ENCODE peak calls at places on chromosomes 12 and 14, in eight cellular contexts. S is body of pancreas; W is fibroblast of lung; L is CD8-positive, alpha-beta T cell; M is astrocyte of the spinal cord; Q is GM12865; X is HCT116; B is WTC11. G is an unnamed sample.

GRCh38 chr12:65606008-65606766 is 218.1 kb upstream of the HMGA2 start:
- DNase-seq in S (no peak), W (no peak), L (no peak), M (no peak), Q (no peak), X (no peak), B (no peak), G (no peak)

GRCh38 chr12:44930972-44931600 is 55.0 kb upstream of the NELL2 start:
- DNase-seq in S (no peak), W (peak), L (no peak), M (peak), Q (peak), X (peak), B (no peak), G (peak)

GRCh38 chr14:68655961-68656360 is 136.9 kb downstream of the ZFP36L1 start:
- DNase-seq in S (no peak), W (no peak), L (no peak), M (no peak), Q (peak), X (peak), B (no peak), G (peak)

GRCh38 chr12:28191690-28192089 is 1.4 kb downstream of the CCDC91 start:
- DNase-seq in S (peak), W (peak), L (no peak), M (peak), Q (peak), X (no peak), B (no peak), G (peak)

GRCh38 chr12:470133-470532 is 10.4 kb downstream of the B4GALNT3 start:
- DNase-seq in S (no peak), W (no peak), L (no peak), M (no peak), Q (no peak), X (no peak), B (no peak), G (no peak)

GRCh38 chr12:45986646-45987338 is 3.6 kb downstream of the SCAF11 start:
- DNase-seq in S (no peak), W (peak), L (no peak), M (no peak), Q (peak), X (no peak), B (no peak), G (no peak)

GRCh38 chr14:67423424-67423823 is 11.5 kb upstream of the PLEK2 start:
- DNase-seq in S (no peak), W (no peak), L (no peak), M (no peak), Q (no peak), X (no peak), B (no peak), G (no peak)

GRCh38 chr12:131218291-131219172 is 264.8 kb downstream of the ADGRD1 start:
- DNase-seq in S (no peak), W (no peak), L (no peak), M (no peak), Q (peak), X (no peak), B (peak), G (no peak)

GRCh38 chr12:125193798-125194562 is 128.7 kb downstream of the AACS start:
- DNase-seq in S (no peak), W (peak), L (no peak), M (peak), Q (no peak), X (no peak), B (peak), G (no peak)

GRCh38 chr14:30267141-30267540 is 291.8 kb upstream of the G2E3 start:
- DNase-seq in S (no peak), W (peak), L (no peak), M (peak), Q (no peak), X (no peak), B (no peak), G (peak)

GRCh38 chr12:64652346-64652745 is 42.1 kb downstream of the RASSF3 start:
- DNase-seq in S (no peak), W (no peak), L (no peak), M (no peak), Q (no peak), X (no peak), B (no peak), G (no peak)

GRCh38 chr12:105427883-105428282 is 97.4 kb downstream of the C12orf75 start:
- DNase-seq in S (no peak), W (peak), L (no peak), M (peak), Q (peak), X (no peak), B (no peak), G (peak)

GRCh38 chr12:40078201-40078730 is 27.6 kb downstream of the SLC2A13 start:
- DNase-seq in S (no peak), W (peak), L (no peak), M (no peak), Q (no peak), X (no peak), B (no peak), G (no peak)

GRCh38 chr12:32031109-32031508 is 71.9 kb downstream of the RESF1 start:
- DNase-seq in S (no peak), W (peak), L (no peak), M (no peak), Q (no peak), X (no peak), B (no peak), G (no peak)

GRCh38 chr12:119594772-119595445 is 1.3 kb downstream of the TMEM233 start:
- DNase-seq in S (no peak), W (peak), L (no peak), M (peak), Q (no peak), X (no peak), B (peak), G (no peak)

GRCh38 chr12:79547044-79547734 is 143.6 kb downstream of the PAWR start:
- DNase-seq in S (peak), W (peak), L (no peak), M (peak), Q (no peak), X (peak), B (peak), G (peak)

GRCh38 chr14:90654831-90655276 is 161.4 kb downstream of the TTC7B start:
- DNase-seq in S (no peak), W (peak), L (no peak), M (peak), Q (no peak), X (no peak), B (no peak), G (peak)

GRCh38 chr14:29671034-29671433 is 256.6 kb downstream of the PRKD1 start:
- DNase-seq in S (no peak), W (peak), L (no peak), M (peak), Q (no peak), X (no peak), B (no peak), G (peak)

GRCh38 chr12:106345739-106346138 is 11.8 kb upstream of the POLR3B start:
- DNase-seq in S (no peak), W (peak), L (no peak), M (peak), Q (peak), X (peak), B (peak), G (peak)

GRCh38 chr12:101670007-101670671 is 27.3 kb upstream of the CHPT1 start:
- DNase-seq in S (peak), W (peak), L (no peak), M (peak), Q (peak), X (peak), B (peak), G (peak)

GRCh38 chr12:14773685-14774073 is 29.6 kb downstream of the WBP11 start:
- DNase-seq in S (no peak), W (no peak), L (no peak), M (no peak), Q (no peak), X (no peak), B (peak), G (no peak)

GRCh38 chr14:71748196-71748595 is 184.0 kb upstream of the RGS6 start:
- DNase-seq in S (no peak), W (no peak), L (no peak), M (no peak), Q (no peak), X (no peak), B (no peak), G (no peak)

GRCh38 chr12:68792952-68793351 is 15.0 kb upstream of the MDM2 start:
- DNase-seq in S (no peak), W (no peak), L (no peak), M (peak), Q (peak), X (peak), B (no peak), G (peak)

GRCh38 chr14:104429291-104429861 is 150.2 kb upstream of the C14orf180 start:
- DNase-seq in S (no peak), W (no peak), L (no peak), M (no peak), Q (no peak), X (no peak), B (no peak), G (no peak)

GRCh38 chr12:92028039-92028709 is 117.5 kb downstream of the BTG1 start:
- DNase-seq in S (no peak), W (peak), L (no peak), M (peak), Q (no peak), X (no peak), B (no peak), G (peak)

GRCh38 chr14:93150227-93151206 is 34.2 kb downstream of the MOAP1 start:
- DNase-seq in S (peak), W (no peak), L (no peak), M (no peak), Q (no peak), X (no peak), B (no peak), G (peak)
- TF ChIP-seq CTCF in S (no peak), W (no peak), L (no peak), M (no peak), Q (no peak), X (no peak), B (no peak), G (no peak)

GRCh38 chr12:107992016-107992415 is 137.1 kb upstream of the WSCD2 start:
- DNase-seq in S (no peak), W (no peak), L (no peak), M (no peak), Q (no peak), X (no peak), B (no peak), G (no peak)

GRCh38 chr12:107992870-107993451 is 136.1 kb upstream of the WSCD2 start:
- DNase-seq in S (no peak), W (peak), L (no peak), M (peak), Q (peak), X (peak), B (peak), G (peak)

GRCh38 chr12:107986183-107986582 is 142.9 kb upstream of the WSCD2 start:
- DNase-seq in S (no peak), W (no peak), L (no peak), M (no peak), Q (no peak), X (no peak), B (no peak), G (no peak)

GRCh38 chr12:107984973-107985372 is 144.1 kb upstream of the WSCD2 start:
- DNase-seq in S (no peak), W (no peak), L (no peak), M (no peak), Q (no peak), X (no peak), B (no peak), G (no peak)

GRCh38 chr12:107990325-107990724 is 138.8 kb upstream of the WSCD2 start:
- DNase-seq in S (peak), W (no peak), L (no peak), M (no peak), Q (peak), X (peak), B (peak), G (peak)
- TF ChIP-seq CTCF in S (peak), W (no peak), L (peak), M (no peak), Q (peak), X (peak), B (peak), G (peak)

DNA sequence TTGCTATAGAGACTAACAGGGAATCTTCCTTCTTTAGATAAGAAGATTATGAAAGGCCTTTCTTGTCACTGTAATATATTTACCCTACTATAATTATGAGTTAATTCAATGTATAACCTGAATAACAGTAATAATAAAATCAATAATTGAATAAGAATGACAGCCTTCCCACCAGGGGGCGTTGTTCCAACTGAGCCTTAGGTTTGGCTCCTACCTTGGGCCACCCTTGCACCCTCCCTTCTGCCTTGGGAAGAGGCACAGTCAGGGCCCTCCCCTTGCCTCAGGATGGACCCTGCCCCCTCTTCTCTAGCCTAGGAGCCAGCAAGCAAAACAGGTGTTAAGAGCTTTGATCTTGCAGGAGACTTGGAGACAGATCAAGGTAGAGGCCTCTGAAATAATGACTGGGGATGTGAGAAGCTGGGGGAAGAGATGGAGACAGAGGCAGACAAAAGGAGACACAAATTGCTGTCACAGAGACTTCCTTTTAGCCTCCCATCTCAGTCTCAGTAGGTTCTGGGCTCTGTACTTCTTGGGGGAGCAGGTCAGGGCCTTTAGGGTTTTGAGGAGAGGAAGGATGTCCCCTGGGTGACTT is 40.1 kb upstream of the CISTR start:
- DNase-seq in S (peak), W (no peak), L (peak), M (no peak), Q (peak), X (peak), B (peak), G (peak)
- TF ChIP-seq CTCF in S (peak), W (peak), L (peak), M (peak), Q (peak), X (peak), B (peak), G (peak)

GRCh38 chr14:61475316-61475715 is 153.9 kb downstream of the PRKCH start:
- DNase-seq in S (no peak), W (peak), L (no peak), M (peak), Q (peak), X (peak), B (no peak), G (peak)
- TF ChIP-seq CTCF in S (peak), W (peak), L (peak), M (peak), Q (peak), X (peak), B (peak), G (peak)

GRCh38 chr12:12610711-12611110 is 965 bp upstream of the CREBL2 start:
- DNase-seq in S (no peak), W (no peak), L (no peak), M (no peak), Q (no peak), X (no peak), B (no peak), G (no peak)

GRCh38 chr12:12613334-12613733 is 1.7 kb downstream of the CREBL2 start:
- DNase-seq in S (no peak), W (no peak), L (no peak), M (no peak), Q (peak), X (no peak), B (no peak), G (no peak)

GRCh38 chr12:12614342-12614741 is 2.7 kb downstream of the CREBL2 start:
- DNase-seq in S (no peak), W (no peak), L (no peak), M (no peak), Q (no peak), X (no peak), B (no peak), G (no peak)

GRCh38 chr12:12611512-12612306 is at the start of gene CREBL2:
- DNase-seq in S (peak), W (peak), L (peak), M (peak), Q (peak), X (peak), B (peak), G (peak)

DNA sequence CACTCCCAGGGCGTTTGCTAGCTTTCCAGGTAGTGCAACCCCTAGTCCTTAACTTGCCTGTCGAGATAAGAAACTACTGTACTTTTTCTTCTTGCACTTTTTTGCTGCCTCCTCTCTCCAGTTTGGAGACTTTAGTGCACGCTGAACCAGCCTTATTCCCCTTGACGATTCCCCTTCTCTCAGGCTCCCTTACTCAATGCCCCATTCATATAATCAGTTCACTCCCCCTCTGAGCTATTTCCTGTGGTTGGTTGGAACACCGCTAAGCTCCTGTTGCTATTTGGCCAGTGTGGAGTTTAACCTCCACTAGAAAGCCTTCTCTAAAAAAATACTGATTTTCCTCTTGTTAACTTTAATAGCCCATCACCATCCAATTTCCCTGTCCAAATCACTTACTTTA is 727 bp downstream of the CREBL2 start:
- DNase-seq in S (no peak), W (peak), L (peak), M (peak), Q (peak), X (no peak), B (no peak), G (peak)
- TF ChIP-seq CTCF in S (no peak), W (no peak), L (no peak), M (no peak), Q (no peak), X (no peak), B (no peak), G (no peak)